ENCODE peak calls at places on chromosomes 16 and 17, in six cellular contexts. A is GM12878, U is A549, X is endothelial cell of umbilical vein, L is HepG2, N is K562. H is an unnamed sample.

GRCh38 chr17:50769884-50770283 is 2.6 kb upstream of the ANKRD40CL start:
- DNase-seq in X (no peak), L (no peak), A (no peak), U (no peak), N (no peak), H (no peak)

GRCh38 chr16:30183961-30184429 is 593 bp downstream of the CORO1A start:
- DNase-seq in A (peak), N (no peak), U (no peak), X (no peak), L (no peak), H (peak)

GRCh38 chr16:30184430-30185140 is 1.2 kb downstream of the CORO1A start:
- DNase-seq in X (no peak), N (peak), L (no peak), A (peak), U (no peak), H (peak)

GRCh38 chr16:86669937-86670772 is 91.8 kb downstream of the FOXL1 start:
- DNase-seq in L (no peak), X (no peak), U (no peak), A (no peak), N (no peak), H (no peak)

GRCh38 chr16:79943738-79944137 is 343.2 kb upstream of the MAF start:
- DNase-seq in A (no peak), X (no peak), N (no peak), L (no peak), U (no peak), H (no peak)

GRCh38 chr16:21963887-21964286 is 10.7 kb downstream of the UQCRC2 start:
- DNase-seq in N (no peak), U (no peak), L (no peak), X (no peak), A (no peak), H (no peak)

GRCh38 chr16:50555892-50556673 is 7.9 kb downstream of the NKD1 start:
- DNase-seq in X (no peak), L (no peak), U (no peak), A (no peak), N (no peak), H (no peak)

GRCh38 chr17:65630502-65630901 is 69.1 kb upstream of the AXIN2 start:
- DNase-seq in U (no peak), L (no peak), N (no peak), A (no peak), X (no peak), H (no peak)

GRCh38 chr16:81946206-81946605 is 65.1 kb downstream of the SDR42E1 start:
- DNase-seq in X (no peak), U (no peak), L (no peak), A (no peak), N (no peak), H (no peak)

GRCh38 chr16:11359370-11359769 is 14.1 kb downstream of the RMI2 start:
- DNase-seq in A (no peak), X (no peak), U (no peak), N (no peak), L (no peak), H (no peak)

GRCh38 chr17:58533616-58534188 is 19.3 kb upstream of the MTMR4 start:
- DNase-seq in L (no peak), A (no peak), U (no peak), X (no peak), N (no peak), H (no peak)

GRCh38 chr16:11047939-11048500 is 103.7 kb downstream of the CLEC16A start:
- DNase-seq in N (no peak), U (no peak), X (no peak), A (no peak), L (no peak), H (no peak)

GRCh38 chr17:36931697-36932382 is 5.4 kb upstream of the LHX1 start:
- DNase-seq in X (no peak), A (no peak), U (no peak), N (no peak), L (no peak), H (no peak)

GRCh38 chr17:42249681-42250446 is 26.3 kb downstream of the STAT5B start:
- DNase-seq in X (no peak), N (no peak), U (no peak), A (peak), L (no peak), H (peak)

GRCh38 chr16:2980227-2981176 is at the start of gene PKMYT1:
- DNase-seq in X (peak), L (peak), U (peak), N (peak), A (peak), H (peak)

GRCh38 chr16:9661336-9661735 is 520.9 kb downstream of the GRIN2A start:
- DNase-seq in A (no peak), L (no peak), U (no peak), X (no peak), N (no peak), H (no peak)

GRCh38 chr17:77543779-77544178 is 403.0 kb downstream of the SEC14L1 start:
- DNase-seq in X (no peak), N (no peak), U (no peak), L (no peak), A (no peak), H (no peak)

GRCh38 chr16:31477220-31478216 is 5.4 kb upstream of the SLC5A2 start:
- DNase-seq in U (no peak), A (no peak), L (peak), N (peak), X (no peak), H (peak)

GRCh38 chr16:84638195-84638806 is 10.0 kb upstream of the KLHL36 start:
- DNase-seq in L (no peak), X (no peak), A (no peak), U (no peak), N (no peak), H (no peak)

GRCh38 chr16:5500526-5500925 is 402.9 kb upstream of the EEF2KMT start:
- DNase-seq in U (no peak), N (no peak), L (no peak), X (no peak), A (no peak), H (no peak)

GRCh38 chr17:76447931-76448652 is 4.9 kb downstream of the UBE2O start:
- DNase-seq in L (no peak), A (no peak), N (no peak), U (no peak), X (no peak), H (no peak)

GRCh38 chr17:56824503-56824902 is 9.2 kb downstream of the C17orf67 start:
- DNase-seq in X (no peak), N (no peak), A (no peak), L (no peak), U (no peak), H (no peak)

GRCh38 chr16:87701066-87701425 is 64.7 kb downstream of the KLHDC4 start:
- DNase-seq in N (no peak), U (no peak), L (no peak), X (no peak), A (no peak), H (no peak)

GRCh38 chr17:47288531-47289116 is 35.0 kb downstream of the ITGB3 start:
- DNase-seq in A (no peak), L (no peak), N (peak), X (no peak), U (no peak), H (peak)

GRCh38 chr16:78684040-78684611 is 584.7 kb downstream of the WWOX start:
- DNase-seq in X (no peak), N (no peak), U (peak), A (no peak), L (peak), H (peak)

GRCh38 chr16:54545890-54546476 is 259.4 kb upstream of the IRX3 start:
- DNase-seq in A (no peak), N (no peak), X (no peak), U (no peak), L (no peak), H (no peak)

GRCh38 chr16:27421961-27422740 is 20.2 kb downstream of the IL21R start:
- DNase-seq in U (no peak), X (no peak), L (no peak), A (no peak), N (no peak), H (no peak)
- TF ChIP-seq POLR2A in U (no peak), X (no peak), L (no peak), A (no peak), N (no peak), H (no peak)

GRCh38 chr17:2214047-2214717 is 89.4 kb downstream of the SMG6 start:
- DNase-seq in X (peak), L (no peak), A (no peak), N (peak), U (no peak), H (no peak)

GRCh38 chr17:2215616-2216364 is 87.8 kb downstream of the SMG6 start:
- DNase-seq in A (no peak), U (no peak), X (peak), N (no peak), L (no peak), H (no peak)

GRCh38 chr17:2222301-2222700 is 81.3 kb downstream of the SMG6 start:
- DNase-seq in N (no peak), L (no peak), U (no peak), A (no peak), X (no peak), H (no peak)

GRCh38 chr17:2214887-2215615 is 88.5 kb downstream of the SMG6 start:
- DNase-seq in A (no peak), N (no peak), X (peak), U (no peak), L (no peak), H (no peak)

DNA sequence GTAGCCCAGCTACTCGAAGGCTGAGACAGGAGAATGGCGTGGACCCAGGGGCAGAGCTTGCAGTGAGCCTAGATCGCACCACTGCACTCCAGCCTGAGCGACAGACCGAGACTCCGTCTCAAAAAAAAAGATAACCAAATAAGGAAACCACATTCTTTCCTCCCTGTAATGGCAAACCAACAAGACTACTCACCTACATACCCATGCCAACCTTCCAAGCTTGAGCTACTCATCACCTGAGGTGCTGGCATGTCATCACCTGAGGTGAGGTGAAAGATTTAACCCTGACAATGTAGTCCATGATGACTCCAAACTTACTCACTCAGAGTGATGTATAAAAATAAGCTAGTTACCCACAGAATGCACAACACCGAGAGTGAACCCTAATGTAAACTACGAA is 85.2 kb downstream of the SMG6 start:
- DNase-seq in X (no peak), U (no peak), N (no peak), L (no peak), A (no peak), H (no peak)
- TF ChIP-seq MYC in X (no peak), U (no peak), N (no peak), L (no peak), A (no peak), H (no peak)

DNA sequence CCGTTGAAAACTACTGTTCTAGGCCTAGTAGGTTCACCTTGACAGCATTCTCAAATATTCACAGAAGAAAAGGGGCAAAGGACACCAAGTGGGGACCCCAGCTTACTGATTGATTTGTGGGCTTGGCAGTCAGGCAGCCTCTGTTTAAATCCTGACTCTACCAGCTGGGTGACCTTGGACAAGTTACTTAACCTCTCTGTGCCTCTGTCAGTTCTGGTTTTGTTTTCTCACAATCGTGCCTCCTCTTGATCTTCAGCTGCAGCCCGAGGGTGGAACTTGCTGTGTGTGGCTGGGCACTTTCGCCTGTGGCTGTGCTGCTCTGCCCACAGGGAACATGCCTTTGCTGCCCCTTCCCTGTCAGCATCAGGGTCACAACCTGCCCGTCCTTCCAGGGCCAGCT is 17.8 kb downstream of the RAP1GAP2 start:
- DNase-seq in L (no peak), A (no peak), U (no peak), N (no peak), X (no peak), H (no peak)
- H3K4me3 ChIP-seq in L (no peak), A (peak), U (no peak), N (no peak), X (no peak), H (peak)

GRCh38 chr16:89660146-89660545 is 2.5 kb downstream of the SPATA33 start:
- DNase-seq in L (no peak), X (no peak), A (no peak), N (peak), U (no peak), H (no peak)

GRCh38 chr16:89656435-89657121 is 930 bp downstream of the CHMP1A start:
- DNase-seq in A (no peak), X (no peak), U (no peak), L (no peak), N (no peak), H (no peak)

GRCh38 chr16:89658221-89658879 is 714 bp downstream of the SPATA33 start:
- DNase-seq in A (no peak), N (peak), U (no peak), X (no peak), L (no peak), H (peak)

GRCh38 chr16:89655062-89655643 is 2.4 kb downstream of the CHMP1A start:
- DNase-seq in N (no peak), U (no peak), X (no peak), A (no peak), L (no peak), H (no peak)

GRCh38 chr16:89657442-89658220 is at the start of the genes CHMP1A and SPATA33:
- DNase-seq in L (peak), N (peak), U (peak), A (peak), X (peak), H (peak)
- TF ChIP-seq POLR2A in L (peak), N (peak), U (peak), A (peak), X (peak), H (peak)

DNA sequence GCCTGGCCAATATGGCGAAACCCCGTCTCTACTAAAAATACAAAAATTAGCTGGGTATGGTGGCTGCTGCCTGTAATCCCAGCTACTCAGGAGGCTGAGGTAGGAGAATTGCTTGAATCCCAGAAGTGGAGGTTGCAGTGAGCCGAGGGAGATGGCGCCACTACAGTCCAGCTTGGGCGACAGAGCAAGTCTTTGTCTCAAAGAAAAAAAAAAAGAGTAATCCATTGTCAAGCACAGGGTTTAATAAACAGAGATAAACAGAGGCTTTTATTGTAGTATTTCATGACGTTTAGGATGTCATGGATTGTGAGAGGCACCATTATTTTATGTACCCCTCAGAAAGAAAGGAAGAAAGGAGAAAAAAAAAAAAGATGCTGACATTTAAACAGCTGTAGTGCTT is 75.2 kb upstream of the RNU2-1 start:
- DNase-seq in L (no peak), A (no peak), X (no peak), U (no peak), N (no peak), H (no peak)
- TF ChIP-seq MYC in L (no peak), A (no peak), X (no peak), U (no peak), N (no peak), H (no peak)

H was measured in NB4.